ENCODE peak calls at places on chromosomes 2 and 18, in four cellular contexts. I, G, P and Z are unnamed samples.

GRCh38 chr2:221137385-221137784 is 434.7 kb downstream of the EPHA4 start:
- ATAC-seq in P (no peak), G (no peak), I (no peak), Z (no peak)

GRCh38 chr2:10700078-10700803 is 10.5 kb upstream of the NOL10 start:
- ATAC-seq in G (no peak), P (no peak), I (peak; percentile 37), Z (no peak)

GRCh38 chr2:101698419-101699190 is 1.1 kb downstream of the MAP4K4 start:
- ATAC-seq in P (no peak), I (peak; percentile 44), G (no peak), Z (no peak)

GRCh38 chr2:101699191-101699938 is 1.9 kb downstream of the MAP4K4 start:
- ATAC-seq in G (no peak), I (peak; percentile 48), P (no peak), Z (no peak)

GRCh38 chr18:24488824-24489493 is 28.5 kb downstream of the HRH4 start:
- ATAC-seq in G (peak; percentile 70), I (no peak), P (no peak), Z (no peak)

GRCh38 chr2:30040147-30040546 is 106.7 kb upstream of the YPEL5 start:
- ATAC-seq in I (peak; percentile 84), P (no peak), G (no peak), Z (no peak)

GRCh38 chr2:215845839-215846586 is 167.3 kb downstream of the MREG start:
- ATAC-seq in I (no peak), G (no peak), P (no peak), Z (peak; percentile 21)

GRCh38 chr2:43186679-43187374 is 39.6 kb downstream of the ZFP36L2 start:
- ATAC-seq in G (peak; percentile 75), P (no peak), I (no peak), Z (peak; percentile 38)

GRCh38 chr2:28986429-28986828 is 5.3 kb downstream of the TOGARAM2 start:
- ATAC-seq in I (no peak), G (no peak), P (no peak), Z (no peak)

GRCh38 chr18:44927127-44927849 is 246.6 kb downstream of the SETBP1 start:
- ATAC-seq in P (no peak), G (no peak), I (no peak), Z (no peak)

GRCh38 chr18:76592981-76593381 is 97.9 kb upstream of the ZNF516 start:
- ATAC-seq in I (no peak), P (no peak), G (no peak), Z (no peak)

GRCh38 chr2:172976076-172976579 is 99.5 kb upstream of the MAP3K20 start:
- ATAC-seq in I (no peak), P (no peak), G (no peak), Z (no peak)

GRCh38 chr2:200757414-200757813 is 54.3 kb upstream of the BZW1 start:
- ATAC-seq in I (no peak), G (no peak), P (no peak), Z (no peak)

GRCh38 chr2:15200581-15200980 is 360.6 kb downstream of the NBAS start:
- ATAC-seq in I (no peak), P (no peak), G (no peak), Z (no peak)

GRCh38 chr18:6342990-6343389 is 71.7 kb downstream of the L3MBTL4 start:
- ATAC-seq in I (no peak), P (no peak), G (no peak), Z (no peak)

GRCh38 chr2:127437781-127438726 is 19.8 kb downstream of the PROC start:
- ATAC-seq in I (no peak), P (no peak), G (no peak), Z (no peak)

GRCh38 chr2:216497808-216498366 is 757 bp upstream of the RPL37A start:
- ATAC-seq in G (peak; percentile 5), I (no peak), P (no peak), Z (no peak)

GRCh38 chr2:30417253-30417652 is 29.8 kb upstream of the LCLAT1 start:
- ATAC-seq in I (no peak), P (no peak), G (peak; percentile 68), Z (peak; percentile 79)

GRCh38 chr18:22446325-22446724 is 28.6 kb upstream of the CTAGE1 start:
- ATAC-seq in P (no peak), I (no peak), G (no peak), Z (no peak)

GRCh38 chr2:237882510-237883481 is 23.4 kb downstream of the RAMP1 start:
- ATAC-seq in P (no peak), G (no peak), I (no peak), Z (no peak)

GRCh38 chr2:156147594-156148330 is 184.8 kb downstream of the NR4A2 start:
- ATAC-seq in P (no peak), I (peak; percentile 39), G (no peak), Z (no peak)

GRCh38 chr18:23967321-23968089 is 47.0 kb upstream of the TTC39C start:
- ATAC-seq in I (peak; percentile 83), G (no peak), P (peak; percentile 50), Z (peak; percentile 22)

GRCh38 chr18:29378739-29379138 is 1201.8 kb upstream of the CDH2 start:
- ATAC-seq in I (no peak), P (no peak), G (no peak), Z (no peak)

GRCh38 chr2:216149741-216150140 is 40.6 kb downstream of the XRCC5 start:
- ATAC-seq in P (no peak), G (no peak), I (no peak), Z (no peak)

GRCh38 chr18:49006641-49007136 is 55.9 kb upstream of the SMAD7 start:
- ATAC-seq in G (no peak), I (no peak), P (no peak), Z (no peak)

GRCh38 chr2:8609357-8609804 is 72.5 kb upstream of the ID2 start:
- ATAC-seq in G (peak; percentile 66), P (no peak), I (no peak), Z (no peak)

GRCh38 chr2:172409042-172409441 is 18.3 kb upstream of the ITGA6 start:
- ATAC-seq in I (no peak), G (no peak), P (no peak), Z (no peak)

GRCh38 chr2:219551863-219552381 is 8.1 kb downstream of the TMEM198 start:
- ATAC-seq in G (peak; percentile 1), P (peak; percentile 27), I (peak; percentile 50), Z (peak; percentile 42)

GRCh38 chr18:55338955-55339662 is 248.9 kb downstream of the TCF4 start:
- ATAC-seq in G (peak; percentile 19), I (no peak), P (no peak), Z (peak; percentile 40)

GRCh38 chr2:48651127-48651526 is 33.5 kb downstream of the GTF2A1L start:
- ATAC-seq in I (no peak), P (no peak), G (no peak), Z (no peak)

GRCh38 chr2:109335586-109336266 is 206.7 kb downstream of the SH3RF3 start:
- ATAC-seq in P (no peak), G (no peak), I (peak; percentile 72), Z (peak; percentile 48)

GRCh38 chr18:57077786-57078552 is 68.9 kb upstream of the BOD1L2 start:
- ATAC-seq in I (peak; percentile 88), P (peak; percentile 87), G (no peak), Z (no peak)

GRCh38 chr2:9990735-9991134 is 39.2 kb downstream of the GRHL1 start:
- ATAC-seq in G (peak; percentile 62), P (no peak), I (no peak), Z (peak; percentile 66)

GRCh38 chr18:37435150-37435872 is 130.3 kb downstream of the CELF4 start:
- ATAC-seq in G (no peak), I (no peak), P (no peak), Z (no peak)